ENCODE peak calls at places on chromosomes 4 and X, in four cellular contexts. One of them, this sample, is unnamed.

GRCh38 chrX:150731795-150732194 is 38.6 kb downstream of the MTMR1 start:
- DNase-seq in H1: no peak
- DNase-seq in K562: peak; percentile 10
- DNase-seq in HepG2: no peak
- DNase-seq in this sample: no peak

GRCh38 chr4:163063891-163064290 is 102.8 kb downstream of the NAF1 start:
- DNase-seq in H1: no peak
- DNase-seq in K562: no peak
- DNase-seq in HepG2: no peak
- DNase-seq in this sample: no peak

GRCh38 chr4:173699841-173700475 is 169.9 kb upstream of the HAND2 start:
- DNase-seq in H1: no peak
- DNase-seq in K562: no peak
- DNase-seq in HepG2: no peak
- DNase-seq in this sample: no peak

GRCh38 chr4:14862881-14863280 is 139.4 kb upstream of the CPEB2 start:
- DNase-seq in H1: no peak
- DNase-seq in K562: peak; percentile 64
- DNase-seq in HepG2: no peak
- DNase-seq in this sample: no peak

GRCh38 chr4:184120549-184121127 is 97.0 kb downstream of the ENPP6 start:
- DNase-seq in H1: no peak
- DNase-seq in K562: no peak
- DNase-seq in HepG2: no peak
- DNase-seq in this sample: no peak

GRCh38 chr4:183438458-183439113 is 5.8 kb upstream of the CDKN2AIP start:
- DNase-seq in H1: no peak
- DNase-seq in K562: no peak
- DNase-seq in HepG2: peak; percentile 70
- DNase-seq in this sample: peak; percentile 94

GRCh38 chrX:108223606-108224005 is 132.0 kb downstream of the ATG4A start:
- DNase-seq in H1: no peak
- DNase-seq in K562: no peak
- DNase-seq in HepG2: no peak
- DNase-seq in this sample: no peak

GRCh38 chrX:141669689-141670088 is 28.9 kb downstream of the SPANXD start:
- DNase-seq in H1: no peak
- DNase-seq in K562: no peak
- DNase-seq in HepG2: no peak
- DNase-seq in this sample: no peak

GRCh38 chr4:105895324-105895608 is at the start of gene NPNT:
- DNase-seq in H1: no peak
- DNase-seq in K562: no peak
- DNase-seq in HepG2: no peak
- DNase-seq in this sample: no peak

GRCh38 chrX:23666282-23666681 is 1.0 kb upstream of the PRDX4 start:
- DNase-seq in H1: no peak
- DNase-seq in K562: no peak
- DNase-seq in HepG2: no peak
- DNase-seq in this sample: no peak

GRCh38 chrX:13254076-13254785 is 65.6 kb downstream of the ATXN3L start:
- DNase-seq in H1: no peak
- DNase-seq in K562: peak; percentile 67
- DNase-seq in HepG2: peak; percentile 8
- DNase-seq in this sample: peak; percentile 27

GRCh38 chr4:185849543-185850185 is 37.7 kb upstream of the SORBS2 start:
- DNase-seq in H1: no peak
- DNase-seq in K562: no peak
- DNase-seq in HepG2: no peak
- DNase-seq in this sample: no peak

GRCh38 chr4:183541081-183542045 is 36.5 kb downstream of the ING2 start:
- DNase-seq in H1: no peak
- DNase-seq in K562: no peak
- DNase-seq in HepG2: no peak
- DNase-seq in this sample: no peak

GRCh38 chr4:25162566-25162965 is 2.3 kb upstream of the SEPSECS start:
- DNase-seq in H1: no peak
- DNase-seq in K562: no peak
- DNase-seq in HepG2: no peak
- DNase-seq in this sample: no peak

GRCh38 chrX:1435241-1435900 is 17.3 kb downstream of the ASMTL start:
- DNase-seq in H1: no peak
- DNase-seq in K562: no peak
- DNase-seq in HepG2: no peak
- DNase-seq in this sample: no peak

GRCh38 chrX:1902901-1903379 is 288.1 kb downstream of the ASMT start:
- DNase-seq in H1: no peak
- DNase-seq in K562: no peak
- DNase-seq in HepG2: no peak
- DNase-seq in this sample: no peak

GRCh38 chrX:20947411-20947912 is 426.8 kb upstream of the CNKSR2 start:
- DNase-seq in H1: no peak
- DNase-seq in K562: no peak
- DNase-seq in HepG2: no peak
- DNase-seq in this sample: no peak

GRCh38 chrX:97638621-97639020 is 754.9 kb downstream of the RPA4 start:
- DNase-seq in H1: no peak
- DNase-seq in K562: no peak
- DNase-seq in HepG2: no peak
- DNase-seq in this sample: no peak

GRCh38 chr4:5134620-5135019 is 83.3 kb downstream of the STK32B start:
- DNase-seq in H1: no peak
- DNase-seq in K562: no peak
- DNase-seq in HepG2: no peak
- DNase-seq in this sample: no peak

GRCh38 chrX:20378291-20378920 is 111.7 kb upstream of the RPS6KA3 start:
- DNase-seq in H1: no peak
- DNase-seq in K562: no peak
- DNase-seq in HepG2: no peak
- DNase-seq in this sample: no peak

GRCh38 chr4:26192921-26193894 is 127.6 kb upstream of the RBPJ start:
- DNase-seq in H1: no peak
- DNase-seq in K562: no peak
- DNase-seq in HepG2: no peak
- DNase-seq in this sample: no peak

GRCh38 chr4:38949416-38950051 is 81.9 kb downstream of the FAM114A1 start:
- DNase-seq in H1: no peak
- DNase-seq in K562: no peak
- DNase-seq in HepG2: no peak
- DNase-seq in this sample: peak; percentile 16

GRCh38 chrX:19810370-19810769 is 77.0 kb downstream of the SH3KBP1 start:
- DNase-seq in H1: no peak
- DNase-seq in K562: no peak
- DNase-seq in HepG2: no peak
- DNase-seq in this sample: no peak

GRCh38 chr4:107255114-107255513 is 219.0 kb upstream of the DKK2 start:
- DNase-seq in H1: no peak
- DNase-seq in K562: no peak
- DNase-seq in HepG2: no peak
- DNase-seq in this sample: no peak

GRCh38 chr4:139900964-139901376 is 235.4 kb downstream of the MGST2 start:
- DNase-seq in H1: no peak
- DNase-seq in K562: no peak
- DNase-seq in HepG2: no peak
- DNase-seq in this sample: no peak

GRCh38 chrX:130975947-130976346 is 72.9 kb upstream of the ENOX2 start:
- DNase-seq in H1: peak; percentile 45
- DNase-seq in K562: peak; percentile 37
- DNase-seq in HepG2: peak; percentile 24
- DNase-seq in this sample: peak; percentile 60

GRCh38 chr4:82382756-82383155 is 9.0 kb upstream of the HNRNPD start:
- DNase-seq in H1: no peak
- DNase-seq in K562: no peak
- DNase-seq in HepG2: no peak
- DNase-seq in this sample: no peak

DNA sequence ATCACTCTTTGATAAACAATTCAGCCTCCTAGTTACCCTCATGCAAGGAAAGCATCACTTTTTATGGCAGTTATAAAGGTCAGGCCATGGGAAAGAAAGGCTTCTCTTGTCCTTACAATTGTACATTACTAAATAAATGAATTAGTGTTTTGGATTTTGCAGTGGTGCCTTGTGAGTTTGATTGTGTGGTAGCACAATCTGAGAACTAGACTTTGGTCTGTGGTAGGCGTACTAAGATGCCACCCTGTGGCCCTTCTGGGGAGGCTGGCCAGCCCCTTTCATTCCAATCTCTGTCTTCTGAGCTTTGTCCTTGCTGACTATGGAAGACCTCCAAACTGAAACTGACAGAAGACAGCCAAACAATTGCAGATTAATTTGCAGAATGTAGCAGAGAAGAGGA is 14.6 kb upstream of the HNRNPD start:
- DNase-seq in H1: no peak
- DNase-seq in K562: no peak
- DNase-seq in HepG2: no peak
- DNase-seq in this sample: no peak
- H4K20me1 ChIP-seq in H1: no peaks in the 10 kb centered on the region
- H4K20me1 ChIP-seq in K562: no peaks in the 10 kb centered on the region
- H4K20me1 ChIP-seq in HepG2: no peaks in the 10 kb centered on the region
- H4K20me1 ChIP-seq in this sample: no peaks in the 10 kb centered on the region

DNA sequence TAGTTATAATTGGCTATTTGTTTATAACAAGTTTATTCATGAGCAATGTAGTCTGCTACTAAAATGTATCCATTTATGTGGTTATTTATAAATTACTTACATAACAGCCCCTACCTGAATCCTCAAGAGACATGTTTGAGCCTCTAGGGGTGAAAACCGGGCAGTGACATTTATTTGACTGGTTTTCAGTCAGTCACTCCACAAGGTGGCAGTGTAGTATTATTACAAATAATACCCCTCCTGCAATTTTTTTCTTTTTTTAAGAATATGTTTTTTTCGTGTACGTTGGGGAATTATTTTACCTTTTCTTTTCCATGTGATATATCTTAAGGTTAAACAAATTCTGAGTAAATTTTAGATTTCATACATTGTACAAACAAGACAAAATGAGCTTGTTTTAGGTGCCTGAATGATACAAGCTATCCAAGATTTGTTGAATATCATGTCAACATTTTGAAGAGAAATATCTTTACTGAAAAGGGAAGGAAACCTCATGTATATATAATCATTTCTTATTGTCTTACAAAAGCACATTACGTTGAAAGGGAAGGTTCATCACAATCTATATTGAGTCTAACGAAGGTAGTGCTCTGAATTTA is 598.7 kb upstream of the TECRL start:
- DNase-seq in H1: no peak
- DNase-seq in K562: peak; percentile 27
- DNase-seq in HepG2: peak; percentile 47
- DNase-seq in this sample: peak; percentile 50
- TF ChIP-seq CTCF in H1: peak; percentile 96
- TF ChIP-seq CTCF in K562: peak; percentile 49
- TF ChIP-seq CTCF in HepG2: peak; percentile 38
- TF ChIP-seq CTCF in this sample: peak; percentile 39

GRCh38 chr4:118175506-118175905 is 141.2 kb downstream of the NDST3 start:
- DNase-seq in H1: no peak
- DNase-seq in K562: no peak
- DNase-seq in HepG2: no peak
- DNase-seq in this sample: no peak
- TF ChIP-seq JUN in H1: no peak
- TF ChIP-seq JUN in K562: no peak
- TF ChIP-seq JUN in HepG2: no peak
- TF ChIP-seq JUN in this sample: no peak

DNA sequence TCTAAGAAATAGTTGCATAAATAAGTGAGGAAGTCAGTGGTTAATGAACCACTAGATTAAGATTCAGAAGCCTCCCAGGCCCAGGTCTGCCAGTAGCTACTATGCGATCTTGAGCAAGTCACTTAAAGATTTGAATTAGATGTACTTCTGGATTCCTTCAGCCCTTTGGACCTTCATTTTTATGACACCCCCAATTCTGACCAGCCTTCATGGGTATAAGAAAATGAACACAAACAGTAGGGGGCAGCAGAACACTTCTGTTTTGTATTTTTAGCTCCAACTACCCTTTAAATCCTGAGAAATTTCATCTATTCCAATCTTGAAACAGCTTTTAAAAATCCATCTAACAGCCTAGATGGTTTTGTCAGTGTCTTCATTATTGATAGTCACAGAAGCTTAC is 19.0 kb downstream of the TMEM47 start:
- DNase-seq in H1: no peak
- DNase-seq in K562: peak; percentile 10
- DNase-seq in HepG2: peak; percentile 1
- DNase-seq in this sample: peak; percentile 39
- H4K20me1 ChIP-seq in H1: no peaks in the 10 kb centered on the region
- H4K20me1 ChIP-seq in K562: no peaks in the 10 kb centered on the region
- H4K20me1 ChIP-seq in HepG2: no peaks in the 10 kb centered on the region
- H4K20me1 ChIP-seq in this sample: no peaks in the 10 kb centered on the region

GRCh38 chrX:87299563-87300160 is 217.9 kb upstream of the KLHL4 start:
- DNase-seq in H1: no peak
- DNase-seq in K562: peak; percentile 8
- DNase-seq in HepG2: peak; percentile 0
- DNase-seq in this sample: peak; percentile 12
- TF ChIP-seq CTCF in H1: no peak
- TF ChIP-seq CTCF in K562: peak; percentile 54
- TF ChIP-seq CTCF in HepG2: peak; percentile 30
- TF ChIP-seq CTCF in this sample: no peak

GRCh38 chrX:134948333-134949241 is 42.2 kb upstream of the SMIM10 start:
- DNase-seq in H1: no peak
- DNase-seq in K562: no peak
- DNase-seq in HepG2: peak; percentile 88
- DNase-seq in this sample: peak; percentile 48

DNA sequence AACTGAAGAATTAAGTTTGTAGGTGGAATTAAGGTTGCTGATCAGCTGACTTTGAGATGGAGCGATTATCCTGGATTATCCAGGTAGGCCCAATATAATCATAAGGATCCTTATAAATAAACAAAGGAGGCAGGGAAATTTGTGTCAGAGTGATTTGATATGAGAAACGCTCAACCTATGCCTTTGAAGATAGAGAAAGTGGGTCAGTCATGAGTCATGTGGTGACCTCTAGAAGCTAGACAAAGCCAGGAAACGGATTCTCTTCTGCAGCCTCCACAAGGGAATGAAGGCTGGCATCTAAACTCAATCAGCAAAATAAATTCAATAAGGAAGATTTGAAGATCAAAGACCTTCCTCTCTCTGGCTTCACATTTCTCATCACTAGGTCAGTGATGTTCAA is 41.5 kb upstream of the SMIM10 start:
- DNase-seq in H1: no peak
- DNase-seq in K562: no peak
- DNase-seq in HepG2: peak; percentile 69
- DNase-seq in this sample: peak; percentile 59
- TF ChIP-seq JUN in H1: no peak
- TF ChIP-seq JUN in K562: no peak
- TF ChIP-seq JUN in HepG2: no peak
- TF ChIP-seq JUN in this sample: peak; percentile 36

GRCh38 chrX:47194388-47194787 is 759 bp downstream of the UBA1 start:
- DNase-seq in H1: no peak
- DNase-seq in K562: no peak
- DNase-seq in HepG2: no peak
- DNase-seq in this sample: no peak
- H4K20me1 ChIP-seq in H1: peaks cover 27% of the 10 kb centered on the region
- H4K20me1 ChIP-seq in K562: peaks cover 17% of the 10 kb centered on the region
- H4K20me1 ChIP-seq in HepG2: peaks cover 8% of the 10 kb centered on the region
- H4K20me1 ChIP-seq in this sample: no peaks in the 10 kb centered on the region

GRCh38 chr4:72505314-72505744 is 63.7 kb downstream of the ADAMTS3 start:
- DNase-seq in H1: peak; percentile 53
- DNase-seq in K562: peak; percentile 27
- DNase-seq in HepG2: peak; percentile 24
- DNase-seq in this sample: peak; percentile 52
- TF ChIP-seq CTCF in H1: peak; percentile 74
- TF ChIP-seq CTCF in K562: peak; percentile 75
- TF ChIP-seq CTCF in HepG2: peak; percentile 71
- TF ChIP-seq CTCF in this sample: peak; percentile 58

GRCh38 chr4:72631296-72631695 is 62.3 kb upstream of the ADAMTS3 start:
- DNase-seq in H1: no peak
- DNase-seq in K562: no peak
- DNase-seq in HepG2: no peak
- DNase-seq in this sample: no peak

GRCh38 chr4:72629540-72629939 is 60.5 kb upstream of the ADAMTS3 start:
- DNase-seq in H1: no peak
- DNase-seq in K562: no peak
- DNase-seq in HepG2: no peak
- DNase-seq in this sample: no peak
- TF ChIP-seq JUN in H1: no peak
- TF ChIP-seq JUN in K562: no peak
- TF ChIP-seq JUN in HepG2: no peak
- TF ChIP-seq JUN in this sample: no peak

This sample was measured in endothelial cell of umbilical vein.